ENCODE peak calls at places on chromosomes 3 and 15, in nine cellular contexts. E, M, I, K, X, S, Q, R and H are unnamed samples.

GRCh38 chr3:183692436-183692835 is 5.2 kb upstream of the YEATS2 start:
- DNase-seq in E (no peak), M (no peak), I (no peak), K (no peak), X (no peak), S (no peak), Q (no peak), R (no peak), H (no peak)

GRCh38 chr15:80580107-80580506 is 115.0 kb upstream of the ABHD17C start:
- DNase-seq in E (no peak), M (no peak), I (peak), K (no peak), X (peak), S (peak), Q (no peak), R (no peak), H (no peak)

GRCh38 chr15:70198441-70199123 is 100.9 kb upstream of the TLE3 start:
- DNase-seq in E (no peak), M (no peak), I (no peak), K (no peak), X (no peak), S (peak), Q (no peak), R (no peak), H (no peak)

GRCh38 chr3:35184775-35185174 is 454.6 kb upstream of the ARPP21 start:
- DNase-seq in E (no peak), M (no peak), I (peak), K (no peak), X (no peak), S (no peak), Q (no peak), R (no peak), H (no peak)

GRCh38 chr3:14462738-14463137 is 60.3 kb downstream of the SLC6A6 start:
- DNase-seq in E (no peak), M (no peak), I (no peak), K (no peak), X (no peak), S (no peak), Q (no peak), R (no peak), H (no peak)

GRCh38 chr3:136741063-136741462 is 11.1 kb downstream of the STAG1 start:
- DNase-seq in E (no peak), M (no peak), I (no peak), K (no peak), X (no peak), S (no peak), Q (no peak), R (no peak), H (no peak)

GRCh38 chr3:152211655-152212054 is 57.1 kb upstream of the MBNL1 start:
- DNase-seq in E (no peak), M (no peak), I (no peak), K (no peak), X (no peak), S (no peak), Q (no peak), R (no peak), H (no peak)

GRCh38 chr3:129592362-129593150 is 13.9 kb downstream of the PLXND1 start:
- DNase-seq in E (peak), M (no peak), I (no peak), K (peak), X (no peak), S (no peak), Q (no peak), R (peak), H (no peak)

GRCh38 chr3:59980576-59980975 is 930.8 kb upstream of the CFAP20DC start:
- DNase-seq in E (no peak), M (no peak), I (no peak), K (no peak), X (no peak), S (no peak), Q (no peak), R (no peak), H (no peak)

GRCh38 chr3:82364827-82365226 is 603.4 kb upstream of the GBE1 start:
- DNase-seq in E (no peak), M (no peak), I (no peak), K (no peak), X (no peak), S (no peak), Q (no peak), R (no peak), H (no peak)

GRCh38 chr15:95669146-95669922 is 661.2 kb upstream of the NR2F2 start:
- DNase-seq in E (no peak), M (no peak), I (peak), K (peak), X (no peak), S (no peak), Q (peak), R (no peak), H (no peak)

GRCh38 chr3:129829640-129830039 is 63.9 kb downstream of the TMCC1 start:
- DNase-seq in E (peak), M (no peak), I (peak), K (peak), X (peak), S (no peak), Q (peak), R (no peak), H (peak)

GRCh38 chr3:73618461-73618860 is 6.3 kb downstream of the PDZRN3 start:
- DNase-seq in E (no peak), M (no peak), I (no peak), K (no peak), X (no peak), S (no peak), Q (no peak), R (no peak), H (no peak)

GRCh38 chr15:93196136-93196670 is 107.2 kb upstream of the RGMA start:
- DNase-seq in E (no peak), M (no peak), I (no peak), K (no peak), X (no peak), S (no peak), Q (no peak), R (no peak), H (no peak)

GRCh38 chr3:100129944-100130343 is 15.6 kb upstream of the FILIP1L start:
- DNase-seq in E (no peak), M (no peak), I (no peak), K (no peak), X (no peak), S (no peak), Q (no peak), R (no peak), H (no peak)

GRCh38 chr3:160221019-160221418 is 4.2 kb upstream of the C3orf80 start:
- DNase-seq in E (no peak), M (no peak), I (peak), K (no peak), X (no peak), S (no peak), Q (no peak), R (no peak), H (no peak)

GRCh38 chr3:152811974-152812760 is 22.8 kb upstream of the P2RY1 start:
- DNase-seq in E (no peak), M (no peak), I (no peak), K (no peak), X (no peak), S (no peak), Q (no peak), R (no peak), H (no peak)

GRCh38 chr3:68996356-68996995 is 17.0 kb downstream of the EOGT start:
- DNase-seq in E (no peak), M (no peak), I (peak), K (no peak), X (no peak), S (no peak), Q (no peak), R (no peak), H (no peak)

GRCh38 chr3:157502916-157503620 is at the start of gene VEPH1:
- DNase-seq in E (peak), M (no peak), I (peak), K (peak), X (no peak), S (no peak), Q (no peak), R (no peak), H (no peak)

GRCh38 chr15:23038741-23039150 is 623 bp downstream of the TUBGCP5 start:
- DNase-seq in E (no peak), M (no peak), I (peak), K (no peak), X (no peak), S (peak), Q (no peak), R (no peak), H (no peak)

GRCh38 chr3:183178833-183179549 is 16.5 kb upstream of the LAMP3 start:
- DNase-seq in E (peak), M (peak), I (peak), K (peak), X (no peak), S (no peak), Q (peak), R (peak), H (no peak)

GRCh38 chr3:132538072-132538471 is 59.0 kb upstream of the ACKR4 start:
- DNase-seq in E (no peak), M (no peak), I (no peak), K (no peak), X (no peak), S (no peak), Q (no peak), R (no peak), H (no peak)

GRCh38 chr3:171778493-171778892 is 31.8 kb downstream of the PLD1 start:
- DNase-seq in E (no peak), M (no peak), I (no peak), K (no peak), X (no peak), S (no peak), Q (no peak), R (no peak), H (no peak)

GRCh38 chr15:91942676-91943417 is 89.3 kb downstream of the SLCO3A1 start:
- DNase-seq in E (peak), M (no peak), I (peak), K (no peak), X (peak), S (peak), Q (no peak), R (peak), H (no peak)

GRCh38 chr3:143327388-143327787 is 207.8 kb downstream of the CHST2 start:
- DNase-seq in E (no peak), M (no peak), I (no peak), K (no peak), X (no peak), S (no peak), Q (no peak), R (no peak), H (no peak)

GRCh38 chr15:86830304-86830703 is 750.6 kb downstream of the AGBL1 start:
- DNase-seq in E (no peak), M (no peak), I (no peak), K (no peak), X (no peak), S (no peak), Q (no peak), R (no peak), H (no peak)

GRCh38 chr3:58353722-58354553 is 21.2 kb downstream of the PXK start:
- DNase-seq in E (no peak), M (no peak), I (peak), K (no peak), X (no peak), S (no peak), Q (no peak), R (no peak), H (no peak)
- TF ChIP-seq CTCF in E (no peak), M (no peak), I (peak), K (no peak), X (no peak), S (no peak), Q (no peak), R (no peak), H (no peak)

GRCh38 chr15:66570842-66571241 is 5.0 kb upstream of the LCTL start:
- DNase-seq in E (no peak), M (no peak), I (no peak), K (no peak), X (no peak), S (no peak), Q (no peak), R (no peak), H (no peak)
- TF ChIP-seq CTCF in E (no peak), M (no peak), I (no peak), K (no peak), X (no peak), S (no peak), Q (no peak), R (no peak), H (no peak)

GRCh38 chr15:90603893-90604292 is 74.2 kb downstream of the CRTC3 start:
- DNase-seq in E (peak), M (no peak), I (peak), K (no peak), X (no peak), S (no peak), Q (no peak), R (no peak), H (no peak)
- TF ChIP-seq CTCF in E (peak), M (peak), I (peak), K (peak), X (peak), S (peak), Q (peak), R (peak), H (peak)

GRCh38 chr3:115464036-115464435 is 159.3 kb upstream of the GAP43 start:
- DNase-seq in E (no peak), M (no peak), I (no peak), K (no peak), X (no peak), S (no peak), Q (no peak), R (no peak), H (no peak)
- TF ChIP-seq CTCF in E (no peak), M (no peak), I (no peak), K (no peak), X (no peak), S (no peak), Q (no peak), R (no peak), H (no peak)

GRCh38 chr3:45647148-45647619 is 42.0 kb upstream of the SACM1L start:
- DNase-seq in E (peak), M (no peak), I (peak), K (no peak), X (no peak), S (no peak), Q (no peak), R (no peak), H (no peak)

GRCh38 chr3:45646051-45646585 is 43.1 kb upstream of the SACM1L start:
- DNase-seq in E (no peak), M (no peak), I (no peak), K (no peak), X (no peak), S (no peak), Q (no peak), R (no peak), H (no peak)

GRCh38 chr3:45644467-45645201 is 44.6 kb upstream of the SACM1L start:
- DNase-seq in E (no peak), M (no peak), I (peak), K (no peak), X (no peak), S (no peak), Q (no peak), R (no peak), H (no peak)

GRCh38 chr3:45642731-45643152 is 46.5 kb upstream of the SACM1L start:
- DNase-seq in E (no peak), M (no peak), I (peak), K (no peak), X (no peak), S (no peak), Q (no peak), R (peak), H (no peak)

GRCh38 chr3:45644063-45644462 is 45.1 kb upstream of the SACM1L start:
- DNase-seq in E (no peak), M (no peak), I (peak), K (no peak), X (peak), S (no peak), Q (no peak), R (no peak), H (no peak)
- TF ChIP-seq CTCF in E (no peak), M (no peak), I (no peak), K (no peak), X (no peak), S (no peak), Q (no peak), R (no peak), H (no peak)

GRCh38 chr15:78243076-78243475 is 8.7 kb upstream of the ACSBG1 start:
- DNase-seq in E (no peak), M (no peak), I (no peak), K (no peak), X (no peak), S (peak), Q (no peak), R (no peak), H (no peak)

GRCh38 chr15:78244101-78244500 is 9.7 kb upstream of the ACSBG1 start:
- DNase-seq in E (peak), M (no peak), I (no peak), K (no peak), X (no peak), S (peak), Q (no peak), R (no peak), H (no peak)

GRCh38 chr15:78243491-78243941 is 9.2 kb upstream of the ACSBG1 start:
- DNase-seq in E (peak), M (no peak), I (peak), K (peak), X (no peak), S (peak), Q (no peak), R (peak), H (no peak)

GRCh38 chr15:78241017-78241416 is 6.7 kb upstream of the ACSBG1 start:
- DNase-seq in E (peak), M (peak), I (peak), K (peak), X (peak), S (peak), Q (peak), R (peak), H (no peak)

GRCh38 chr15:78242128-78242527 is 7.8 kb upstream of the ACSBG1 start:
- DNase-seq in E (peak), M (no peak), I (peak), K (peak), X (no peak), S (peak), Q (no peak), R (no peak), H (no peak)
- TF ChIP-seq CTCF in E (peak), M (peak), I (peak), K (peak), X (peak), S (no peak), Q (no peak), R (peak), H (peak)

DNA sequence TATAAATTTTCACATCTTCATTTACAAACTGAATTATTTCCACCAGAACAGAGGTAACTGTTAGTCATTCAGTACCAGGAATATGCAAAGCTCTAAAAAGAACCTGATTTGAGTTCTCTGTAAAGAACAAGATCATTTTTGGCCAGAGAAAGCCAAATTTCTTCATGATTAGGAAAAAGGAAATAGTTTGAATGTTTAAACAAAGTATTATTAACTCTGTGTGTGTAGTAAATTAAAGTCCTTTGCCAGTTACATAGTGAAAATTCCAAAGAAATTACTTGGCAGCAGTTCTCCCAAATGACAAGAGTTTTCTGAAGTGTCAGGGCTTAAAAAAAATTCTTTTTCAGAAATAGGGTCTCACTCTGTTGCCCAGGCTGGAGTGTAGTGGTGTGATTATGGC is 24.5 kb downstream of the QTRT2 start:
- DNase-seq in E (no peak), M (no peak), I (peak), K (no peak), X (no peak), S (no peak), Q (no peak), R (no peak), H (no peak)
- TF ChIP-seq CTCF in E (no peak), M (no peak), I (no peak), K (no peak), X (no peak), S (no peak), Q (no peak), R (no peak), H (no peak)